ENCODE peak calls at places on chromosomes 6 and 20, in nine cellular contexts. One of them, this sample, is unnamed.

GRCh38 chr6:160462551-160463109 is 114.5 kb downstream of the SLC22A3 start:
- DNase-seq in left lung: no peak
- DNase-seq in lower lobe of right lung: no peak
- DNase-seq in endodermal cell: no peak
- DNase-seq in heart right ventricle: no peak
- DNase-seq in cardiac muscle cell: no peak
- DNase-seq in HCT116: no peak
- DNase-seq in A549: no peak
- DNase-seq in prostate gland: no peak
- DNase-seq in this sample: no peak

GRCh38 chr20:32231847-32232246 is 24.2 kb downstream of the POFUT1 start:
- DNase-seq in left lung: no peak
- DNase-seq in lower lobe of right lung: no peak
- DNase-seq in endodermal cell: no peak
- DNase-seq in heart right ventricle: no peak
- DNase-seq in cardiac muscle cell: no peak
- DNase-seq in HCT116: no peak
- DNase-seq in A549: no peak
- DNase-seq in prostate gland: no peak
- DNase-seq in this sample: no peak

GRCh38 chr6:34684919-34685318 is 11.6 kb downstream of the ILRUN start:
- DNase-seq in left lung: no peak
- DNase-seq in lower lobe of right lung: no peak
- DNase-seq in endodermal cell: no peak
- DNase-seq in heart right ventricle: no peak
- DNase-seq in cardiac muscle cell: no peak
- DNase-seq in HCT116: no peak
- DNase-seq in A549: no peak
- DNase-seq in prostate gland: no peak
- DNase-seq in this sample: no peak

GRCh38 chr20:63102720-63103375 is 96.1 kb upstream of the BHLHE23 start:
- DNase-seq in left lung: no peak
- DNase-seq in lower lobe of right lung: peak; percentile 61
- DNase-seq in endodermal cell: peak; percentile 69
- DNase-seq in heart right ventricle: no peak
- DNase-seq in cardiac muscle cell: no peak
- DNase-seq in HCT116: no peak
- DNase-seq in A549: peak; percentile 67
- DNase-seq in prostate gland: no peak
- DNase-seq in this sample: peak; percentile 70

GRCh38 chr6:146859206-146859605 is 260.4 kb downstream of the ADGB start:
- DNase-seq in left lung: no peak
- DNase-seq in lower lobe of right lung: no peak
- DNase-seq in endodermal cell: no peak
- DNase-seq in heart right ventricle: no peak
- DNase-seq in cardiac muscle cell: no peak
- DNase-seq in HCT116: no peak
- DNase-seq in A549: no peak
- DNase-seq in prostate gland: no peak
- DNase-seq in this sample: no peak

GRCh38 chr6:139278190-139278589 is 13.6 kb downstream of the TXLNB start:
- DNase-seq in left lung: no peak
- DNase-seq in lower lobe of right lung: no peak
- DNase-seq in endodermal cell: peak; percentile 56
- DNase-seq in heart right ventricle: no peak
- DNase-seq in cardiac muscle cell: no peak
- DNase-seq in HCT116: no peak
- DNase-seq in A549: no peak
- DNase-seq in prostate gland: no peak
- DNase-seq in this sample: no peak

GRCh38 chr20:49712918-49713778 is 530 bp downstream of the B4GALT5 start:
- DNase-seq in left lung: peak; percentile 41
- DNase-seq in lower lobe of right lung: peak; percentile 66
- DNase-seq in endodermal cell: peak; percentile 71
- DNase-seq in heart right ventricle: peak; percentile 44
- DNase-seq in cardiac muscle cell: peak; percentile 11
- DNase-seq in HCT116: no peak
- DNase-seq in A549: no peak
- DNase-seq in prostate gland: peak; percentile 15
- DNase-seq in this sample: peak; percentile 78

GRCh38 chr6:43993881-43994523 is 133.2 kb downstream of the MRPL14 start:
- DNase-seq in left lung: no peak
- DNase-seq in lower lobe of right lung: no peak
- DNase-seq in endodermal cell: peak; percentile 50
- DNase-seq in heart right ventricle: no peak
- DNase-seq in cardiac muscle cell: no peak
- DNase-seq in HCT116: no peak
- DNase-seq in A549: no peak
- DNase-seq in prostate gland: no peak
- DNase-seq in this sample: peak; percentile 60

GRCh38 chr6:34610819-34611477 is 54.8 kb upstream of the SPDEF start:
- DNase-seq in left lung: no peak
- DNase-seq in lower lobe of right lung: no peak
- DNase-seq in endodermal cell: peak; percentile 36
- DNase-seq in heart right ventricle: no peak
- DNase-seq in cardiac muscle cell: no peak
- DNase-seq in HCT116: peak; percentile 64
- DNase-seq in A549: peak; percentile 69
- DNase-seq in prostate gland: no peak
- DNase-seq in this sample: no peak

GRCh38 chr6:50264995-50265571 is 215.4 kb upstream of the DEFB112 start:
- DNase-seq in left lung: no peak
- DNase-seq in lower lobe of right lung: no peak
- DNase-seq in endodermal cell: peak; percentile 66
- DNase-seq in heart right ventricle: no peak
- DNase-seq in cardiac muscle cell: peak; percentile 49
- DNase-seq in HCT116: no peak
- DNase-seq in A549: no peak
- DNase-seq in prostate gland: no peak
- DNase-seq in this sample: no peak

GRCh38 chr20:50049442-50050026 is 63.4 kb downstream of the UBE2V1 start:
- DNase-seq in left lung: no peak
- DNase-seq in lower lobe of right lung: no peak
- DNase-seq in endodermal cell: peak; percentile 37
- DNase-seq in heart right ventricle: no peak
- DNase-seq in cardiac muscle cell: no peak
- DNase-seq in HCT116: no peak
- DNase-seq in A549: no peak
- DNase-seq in prostate gland: no peak
- DNase-seq in this sample: no peak

DNA sequence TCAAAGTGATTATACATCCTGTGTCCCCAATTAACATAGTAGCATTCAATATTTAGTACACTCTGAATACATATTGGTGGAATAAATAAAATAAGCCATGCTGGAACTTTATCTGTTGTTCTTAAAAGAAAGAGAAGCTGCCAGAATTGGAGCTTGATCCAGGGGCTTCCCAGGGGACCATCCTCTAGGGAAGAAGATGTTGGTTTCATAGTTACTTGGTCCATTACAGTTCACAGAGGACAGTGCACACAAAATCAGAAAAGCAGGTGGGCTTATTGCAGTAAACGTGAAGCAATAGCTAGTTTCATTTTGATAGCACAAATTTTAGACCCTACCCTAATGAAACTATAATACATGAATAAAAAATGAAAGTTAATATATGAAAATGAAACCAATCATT is 227.2 kb upstream of the MARCKS start:
- DNase-seq in left lung: no peak
- DNase-seq in lower lobe of right lung: no peak
- DNase-seq in endodermal cell: no peak
- DNase-seq in heart right ventricle: peak; percentile 25
- DNase-seq in cardiac muscle cell: no peak
- DNase-seq in HCT116: no peak
- DNase-seq in A549: no peak
- DNase-seq in prostate gland: no peak
- DNase-seq in this sample: no peak
- H3K9me3 ChIP-seq in left lung: no peaks in the 10 kb centered on the region
- H3K9me3 ChIP-seq in lower lobe of right lung: no peaks in the 10 kb centered on the region
- H3K9me3 ChIP-seq in endodermal cell: no peaks in the 10 kb centered on the region
- H3K9me3 ChIP-seq in heart right ventricle: no peaks in the 10 kb centered on the region
- H3K9me3 ChIP-seq in cardiac muscle cell: no peaks in the 10 kb centered on the region
- H3K9me3 ChIP-seq in HCT116: no peaks in the 10 kb centered on the region
- H3K9me3 ChIP-seq in A549: no peaks in the 10 kb centered on the region
- H3K9me3 ChIP-seq in prostate gland: no peaks in the 10 kb centered on the region
- H3K9me3 ChIP-seq in this sample: no peaks in the 10 kb centered on the region

DNA sequence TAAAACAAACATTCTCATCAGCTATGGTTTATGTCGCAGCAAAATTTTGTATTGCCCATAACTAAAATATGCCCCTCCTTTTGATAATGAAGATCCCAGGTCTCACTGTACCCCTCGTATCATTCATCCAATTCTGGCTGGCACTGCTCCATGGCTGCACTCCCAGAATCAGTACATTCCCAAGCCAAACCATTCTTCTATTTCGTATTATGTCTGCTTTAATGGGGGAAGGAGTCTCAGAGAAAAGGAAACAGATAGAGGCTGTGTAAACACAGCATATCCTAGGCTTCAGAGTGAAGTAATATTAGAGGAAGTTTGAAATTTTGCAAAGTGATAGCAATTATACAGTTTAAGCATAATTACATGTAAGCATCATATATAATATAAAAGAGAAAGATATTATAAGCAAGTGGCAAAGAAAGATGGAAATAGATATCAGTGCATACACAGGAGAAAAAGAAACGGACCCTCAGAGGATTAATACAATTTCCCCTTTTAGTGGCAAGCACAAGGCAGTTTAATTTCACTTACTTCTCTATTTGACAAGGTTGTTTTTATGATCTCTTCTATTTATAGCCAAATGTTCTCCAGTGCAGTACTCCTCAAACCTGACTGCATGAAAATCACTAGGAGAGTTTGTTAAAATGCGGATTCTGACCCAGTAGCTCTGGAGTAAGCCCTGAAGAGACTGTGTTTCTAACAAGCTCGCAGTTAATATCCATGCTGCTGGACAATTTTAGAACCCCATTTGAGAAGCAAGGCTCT is 56.5 kb upstream of the TENT5A start:
- DNase-seq in left lung: no peak
- DNase-seq in lower lobe of right lung: no peak
- DNase-seq in endodermal cell: no peak
- DNase-seq in heart right ventricle: peak; percentile 17
- DNase-seq in cardiac muscle cell: no peak
- DNase-seq in HCT116: no peak
- DNase-seq in A549: no peak
- DNase-seq in prostate gland: no peak
- DNase-seq in this sample: no peak
- H3K4me3 ChIP-seq in left lung: no peak overlapping the region
- H3K4me3 ChIP-seq in lower lobe of right lung: peak overlapping the region; percentile 7
- H3K4me3 ChIP-seq in endodermal cell: no peak overlapping the region
- H3K4me3 ChIP-seq in heart right ventricle: peak overlapping the region; percentile 27
- H3K4me3 ChIP-seq in cardiac muscle cell: no peak overlapping the region
- H3K4me3 ChIP-seq in HCT116: no peak overlapping the region
- H3K4me3 ChIP-seq in A549: no peak overlapping the region
- H3K4me3 ChIP-seq in prostate gland: no peak overlapping the region
- H3K4me3 ChIP-seq in this sample: peak overlapping the region; percentile 20

GRCh38 chr20:59735917-59736316 is 131.6 kb downstream of the PHACTR3 start:
- DNase-seq in left lung: peak; percentile 6
- DNase-seq in lower lobe of right lung: no peak
- DNase-seq in endodermal cell: peak; percentile 45
- DNase-seq in heart right ventricle: no peak
- DNase-seq in cardiac muscle cell: no peak
- DNase-seq in HCT116: no peak
- DNase-seq in A549: no peak
- DNase-seq in prostate gland: no peak
- DNase-seq in this sample: peak; percentile 42

GRCh38 chr20:59737816-59738215 is 133.5 kb downstream of the PHACTR3 start:
- DNase-seq in left lung: peak; percentile 14
- DNase-seq in lower lobe of right lung: no peak
- DNase-seq in endodermal cell: no peak
- DNase-seq in heart right ventricle: no peak
- DNase-seq in cardiac muscle cell: no peak
- DNase-seq in HCT116: no peak
- DNase-seq in A549: no peak
- DNase-seq in prostate gland: no peak
- DNase-seq in this sample: peak; percentile 25

GRCh38 chr20:59738851-59739250 is 134.5 kb downstream of the PHACTR3 start:
- DNase-seq in left lung: peak; percentile 9
- DNase-seq in lower lobe of right lung: no peak
- DNase-seq in endodermal cell: no peak
- DNase-seq in heart right ventricle: no peak
- DNase-seq in cardiac muscle cell: no peak
- DNase-seq in HCT116: no peak
- DNase-seq in A549: no peak
- DNase-seq in prostate gland: no peak
- DNase-seq in this sample: no peak

GRCh38 chr20:59736366-59736765 is 132.0 kb downstream of the PHACTR3 start:
- DNase-seq in left lung: peak; percentile 30
- DNase-seq in lower lobe of right lung: no peak
- DNase-seq in endodermal cell: peak; percentile 20
- DNase-seq in heart right ventricle: no peak
- DNase-seq in cardiac muscle cell: no peak
- DNase-seq in HCT116: no peak
- DNase-seq in A549: no peak
- DNase-seq in prostate gland: no peak
- DNase-seq in this sample: peak; percentile 40

GRCh38 chr20:59737073-59737691 is 132.8 kb downstream of the PHACTR3 start:
- DNase-seq in left lung: peak; percentile 27
- DNase-seq in lower lobe of right lung: no peak
- DNase-seq in endodermal cell: peak; percentile 28
- DNase-seq in heart right ventricle: no peak
- DNase-seq in cardiac muscle cell: no peak
- DNase-seq in HCT116: no peak
- DNase-seq in A549: no peak
- DNase-seq in prostate gland: no peak
- DNase-seq in this sample: peak; percentile 43
- H3K9me3 ChIP-seq in left lung: no peaks in the 10 kb centered on the region
- H3K9me3 ChIP-seq in lower lobe of right lung: no peaks in the 10 kb centered on the region
- H3K9me3 ChIP-seq in endodermal cell: peaks cover 11% of the 10 kb centered on the region
- H3K9me3 ChIP-seq in heart right ventricle: no peaks in the 10 kb centered on the region
- H3K9me3 ChIP-seq in cardiac muscle cell: no peaks in the 10 kb centered on the region
- H3K9me3 ChIP-seq in HCT116: no peaks in the 10 kb centered on the region
- H3K9me3 ChIP-seq in A549: no peaks in the 10 kb centered on the region
- H3K9me3 ChIP-seq in prostate gland: no peaks in the 10 kb centered on the region
- H3K9me3 ChIP-seq in this sample: no peaks in the 10 kb centered on the region

DNA sequence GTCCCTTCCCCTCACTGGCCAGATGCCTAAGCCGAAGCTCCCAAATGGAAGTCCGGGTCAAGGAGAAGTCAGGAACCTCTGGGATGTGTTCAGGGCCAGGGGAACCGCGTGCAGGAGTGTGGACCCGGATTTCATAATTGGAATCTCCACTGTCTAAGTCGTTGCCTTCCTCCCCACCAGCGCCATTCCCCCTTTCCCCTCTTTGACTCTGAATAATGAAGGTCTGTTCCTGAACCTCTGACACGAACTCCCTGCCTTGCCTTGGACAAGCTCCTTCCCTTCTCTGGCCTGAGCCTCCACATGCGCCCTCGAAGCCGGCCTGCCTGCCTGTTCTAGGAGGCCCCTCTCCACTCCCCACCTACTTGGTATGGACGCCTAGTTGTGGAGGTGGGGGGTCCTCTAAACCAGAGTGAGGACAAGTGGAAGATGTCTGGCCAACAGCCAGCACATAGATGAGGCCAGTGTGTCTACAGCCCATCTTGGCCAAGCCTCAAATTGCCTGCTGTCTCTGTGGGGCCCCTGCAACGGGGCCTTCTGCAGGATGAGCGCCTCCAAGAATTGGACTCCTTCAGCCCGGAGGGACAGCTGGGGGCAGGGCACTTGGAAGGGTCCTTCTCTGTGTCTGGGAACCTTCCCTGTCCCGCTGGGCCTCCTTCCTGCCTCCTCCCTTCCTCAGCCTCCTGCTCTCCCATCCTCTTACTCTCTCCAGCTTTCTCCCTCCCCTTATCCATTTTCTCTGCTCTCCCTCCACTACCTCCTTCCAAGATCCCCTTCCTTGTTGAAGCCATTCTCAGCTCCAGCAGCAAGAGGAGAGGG is 1.5 kb downstream of the MDFI start:
- DNase-seq in left lung: no peak
- DNase-seq in lower lobe of right lung: peak; percentile 36
- DNase-seq in endodermal cell: peak; percentile 69
- DNase-seq in heart right ventricle: no peak
- DNase-seq in cardiac muscle cell: no peak
- DNase-seq in HCT116: no peak
- DNase-seq in A549: no peak
- DNase-seq in prostate gland: no peak
- DNase-seq in this sample: peak; percentile 32
- H3K4me3 ChIP-seq in left lung: peak overlapping the region; percentile 36
- H3K4me3 ChIP-seq in lower lobe of right lung: peak overlapping the region; percentile 57
- H3K4me3 ChIP-seq in endodermal cell: peak overlapping the region; percentile 85
- H3K4me3 ChIP-seq in heart right ventricle: peak overlapping the region; percentile 60
- H3K4me3 ChIP-seq in cardiac muscle cell: peak overlapping the region; percentile 81
- H3K4me3 ChIP-seq in HCT116: no peak overlapping the region
- H3K4me3 ChIP-seq in A549: no peak overlapping the region
- H3K4me3 ChIP-seq in prostate gland: no peak overlapping the region
- H3K4me3 ChIP-seq in this sample: peak overlapping the region; percentile 56